ENCODE peak calls at places on chromosome 16, in nine cellular contexts. One of them, this sample, is unnamed. For H3K36me3 and H3K4me1, the result is how much of the 10 kb centered on the place peaks cover.

GRCh38 chr16:10587622-10588021 is 7.2 kb upstream of the EMP2 start:
- DNase-seq in mesendoderm: no peak
- DNase-seq in mammary epithelial cell: no peak
- DNase-seq in upper lobe of right lung: no peak
- DNase-seq in fibroblast of lung: no peak
- DNase-seq in neuronal stem cell: no peak
- DNase-seq in CD4-positive, alpha-beta memory T cell: no peak
- DNase-seq in Peyer's patch: no peak
- DNase-seq in esophagus muscularis mucosa: no peak
- DNase-seq in this sample: no peak

GRCh38 chr16:76389126-76389525 is 111.9 kb downstream of the CNTNAP4 start:
- DNase-seq in mesendoderm: no peak
- DNase-seq in mammary epithelial cell: peak
- DNase-seq in upper lobe of right lung: no peak
- DNase-seq in fibroblast of lung: peak
- DNase-seq in neuronal stem cell: no peak
- DNase-seq in CD4-positive, alpha-beta memory T cell: no peak
- DNase-seq in Peyer's patch: no peak
- DNase-seq in esophagus muscularis mucosa: no peak
- DNase-seq in this sample: no peak

GRCh38 chr16:4081577-4082021 is 34.6 kb downstream of the ADCY9 start:
- DNase-seq in mesendoderm: no peak
- DNase-seq in mammary epithelial cell: no peak
- DNase-seq in upper lobe of right lung: no peak
- DNase-seq in fibroblast of lung: peak
- DNase-seq in neuronal stem cell: no peak
- DNase-seq in CD4-positive, alpha-beta memory T cell: peak
- DNase-seq in Peyer's patch: no peak
- DNase-seq in esophagus muscularis mucosa: no peak
- DNase-seq in this sample: no peak

GRCh38 chr16:85057948-85058347 is 30.4 kb downstream of the KIAA0513 start:
- DNase-seq in mesendoderm: no peak
- DNase-seq in mammary epithelial cell: no peak
- DNase-seq in upper lobe of right lung: no peak
- DNase-seq in fibroblast of lung: no peak
- DNase-seq in neuronal stem cell: no peak
- DNase-seq in CD4-positive, alpha-beta memory T cell: no peak
- DNase-seq in Peyer's patch: no peak
- DNase-seq in esophagus muscularis mucosa: no peak
- DNase-seq in this sample: no peak

GRCh38 chr16:70573451-70574121 is 50.0 kb downstream of the SF3B3 start:
- DNase-seq in mesendoderm: peak
- DNase-seq in mammary epithelial cell: peak
- DNase-seq in upper lobe of right lung: no peak
- DNase-seq in fibroblast of lung: peak
- DNase-seq in neuronal stem cell: no peak
- DNase-seq in CD4-positive, alpha-beta memory T cell: no peak
- DNase-seq in Peyer's patch: no peak
- DNase-seq in esophagus muscularis mucosa: no peak
- DNase-seq in this sample: peak

GRCh38 chr16:73323880-73324279 is 276.0 kb upstream of the ZFHX3 start:
- DNase-seq in mesendoderm: no peak
- DNase-seq in mammary epithelial cell: no peak
- DNase-seq in upper lobe of right lung: no peak
- DNase-seq in fibroblast of lung: no peak
- DNase-seq in neuronal stem cell: no peak
- DNase-seq in CD4-positive, alpha-beta memory T cell: no peak
- DNase-seq in Peyer's patch: no peak
- DNase-seq in esophagus muscularis mucosa: no peak
- DNase-seq in this sample: peak

GRCh38 chr16:24540575-24541240 is 1.3 kb downstream of the RBBP6 start:
- DNase-seq in mesendoderm: peak
- DNase-seq in mammary epithelial cell: peak
- DNase-seq in upper lobe of right lung: no peak
- DNase-seq in fibroblast of lung: peak
- DNase-seq in neuronal stem cell: no peak
- DNase-seq in CD4-positive, alpha-beta memory T cell: peak
- DNase-seq in Peyer's patch: peak
- DNase-seq in esophagus muscularis mucosa: no peak
- DNase-seq in this sample: no peak

GRCh38 chr16:84485255-84486010 is 19.0 kb downstream of the MEAK7 start:
- DNase-seq in mesendoderm: no peak
- DNase-seq in mammary epithelial cell: no peak
- DNase-seq in upper lobe of right lung: peak
- DNase-seq in fibroblast of lung: no peak
- DNase-seq in neuronal stem cell: no peak
- DNase-seq in CD4-positive, alpha-beta memory T cell: no peak
- DNase-seq in Peyer's patch: no peak
- DNase-seq in esophagus muscularis mucosa: no peak
- DNase-seq in this sample: no peak

GRCh38 chr16:55539049-55539448 is 27.4 kb upstream of the CAPNS2 start:
- DNase-seq in mesendoderm: no peak
- DNase-seq in mammary epithelial cell: peak
- DNase-seq in upper lobe of right lung: no peak
- DNase-seq in fibroblast of lung: no peak
- DNase-seq in neuronal stem cell: no peak
- DNase-seq in CD4-positive, alpha-beta memory T cell: no peak
- DNase-seq in Peyer's patch: no peak
- DNase-seq in esophagus muscularis mucosa: no peak
- DNase-seq in this sample: no peak

GRCh38 chr16:85812031-85812807 is 12.7 kb downstream of the COX4I1 start:
- DNase-seq in mesendoderm: no peak
- DNase-seq in mammary epithelial cell: no peak
- DNase-seq in upper lobe of right lung: peak
- DNase-seq in fibroblast of lung: no peak
- DNase-seq in neuronal stem cell: no peak
- DNase-seq in CD4-positive, alpha-beta memory T cell: no peak
- DNase-seq in Peyer's patch: peak
- DNase-seq in esophagus muscularis mucosa: no peak
- DNase-seq in this sample: no peak

GRCh38 chr16:79329967-79330366 is 270.6 kb downstream of the MAF start:
- DNase-seq in mesendoderm: no peak
- DNase-seq in mammary epithelial cell: no peak
- DNase-seq in upper lobe of right lung: no peak
- DNase-seq in fibroblast of lung: no peak
- DNase-seq in neuronal stem cell: no peak
- DNase-seq in CD4-positive, alpha-beta memory T cell: no peak
- DNase-seq in Peyer's patch: no peak
- DNase-seq in esophagus muscularis mucosa: no peak
- DNase-seq in this sample: no peak

GRCh38 chr16:50182441-50182840 is 29.3 kb downstream of the TENT4B start:
- DNase-seq in mesendoderm: no peak
- DNase-seq in mammary epithelial cell: no peak
- DNase-seq in upper lobe of right lung: no peak
- DNase-seq in fibroblast of lung: no peak
- DNase-seq in neuronal stem cell: no peak
- DNase-seq in CD4-positive, alpha-beta memory T cell: no peak
- DNase-seq in Peyer's patch: no peak
- DNase-seq in esophagus muscularis mucosa: no peak
- DNase-seq in this sample: no peak

GRCh38 chr16:6016530-6017184 is 919.1 kb upstream of the EEF2KMT start:
- DNase-seq in mesendoderm: peak
- DNase-seq in mammary epithelial cell: peak
- DNase-seq in upper lobe of right lung: no peak
- DNase-seq in fibroblast of lung: peak
- DNase-seq in neuronal stem cell: peak
- DNase-seq in CD4-positive, alpha-beta memory T cell: no peak
- DNase-seq in Peyer's patch: no peak
- DNase-seq in esophagus muscularis mucosa: no peak
- DNase-seq in this sample: no peak

DNA sequence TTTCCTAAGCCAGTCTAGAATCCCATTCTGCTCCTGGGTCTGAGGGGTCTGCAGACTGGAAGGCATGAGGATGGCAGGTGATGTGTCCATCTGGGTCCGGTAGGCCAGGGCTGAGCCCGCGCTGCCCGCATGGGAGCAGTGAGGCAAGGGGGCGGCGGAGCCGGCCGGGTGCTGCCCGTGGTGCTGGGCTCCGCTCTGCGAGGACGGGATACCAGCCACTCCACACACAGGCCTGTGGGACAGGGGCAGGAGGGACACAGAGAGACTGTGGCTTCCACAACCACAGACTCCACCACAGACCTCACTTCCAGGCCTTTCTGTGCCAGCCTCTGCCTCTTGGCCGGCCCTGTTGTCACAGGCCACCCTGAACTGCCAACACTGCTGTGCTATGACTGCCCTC is 25.4 kb downstream of the MAP1LC3B start:
- DNase-seq in mesendoderm: no peak
- DNase-seq in mammary epithelial cell: no peak
- DNase-seq in upper lobe of right lung: no peak
- DNase-seq in fibroblast of lung: no peak
- DNase-seq in neuronal stem cell: no peak
- DNase-seq in CD4-positive, alpha-beta memory T cell: no peak
- DNase-seq in Peyer's patch: no peak
- DNase-seq in esophagus muscularis mucosa: no peak
- DNase-seq in this sample: no peak
- H3K36me3 ChIP-seq in mesendoderm: under half
- H3K36me3 ChIP-seq in mammary epithelial cell: under half
- H3K36me3 ChIP-seq in upper lobe of right lung: half or more
- H3K36me3 ChIP-seq in fibroblast of lung: under half
- H3K36me3 ChIP-seq in neuronal stem cell: under half
- H3K36me3 ChIP-seq in CD4-positive, alpha-beta memory T cell: under half
- H3K36me3 ChIP-seq in Peyer's patch: half or more
- H3K36me3 ChIP-seq in esophagus muscularis mucosa: half or more
- H3K36me3 ChIP-seq in this sample: under half

DNA sequence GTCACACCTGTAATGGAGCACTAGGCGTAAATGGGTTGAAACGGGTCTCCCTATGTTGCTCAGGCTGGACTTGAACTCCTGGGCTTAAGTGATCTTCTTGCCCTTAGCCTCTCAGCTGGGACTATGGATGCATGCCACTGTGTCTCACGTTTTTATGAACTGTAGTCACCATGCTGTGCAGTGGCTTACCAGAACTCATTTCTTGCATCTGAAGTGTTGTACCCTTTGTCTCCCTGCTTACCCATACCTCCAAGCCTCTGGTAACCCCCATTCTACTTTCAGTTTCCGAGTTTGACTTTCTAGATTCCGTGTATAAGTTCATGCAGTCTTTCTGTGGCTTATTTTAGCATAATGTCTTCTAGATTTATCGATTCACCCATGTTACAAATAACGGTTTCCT is 7.7 kb downstream of the PYCARD start:
- DNase-seq in mesendoderm: no peak
- DNase-seq in mammary epithelial cell: no peak
- DNase-seq in upper lobe of right lung: no peak
- DNase-seq in fibroblast of lung: no peak
- DNase-seq in neuronal stem cell: no peak
- DNase-seq in CD4-positive, alpha-beta memory T cell: no peak
- DNase-seq in Peyer's patch: no peak
- DNase-seq in esophagus muscularis mucosa: no peak
- DNase-seq in this sample: no peak
- H3K4me1 ChIP-seq in mesendoderm: under half
- H3K4me1 ChIP-seq in mammary epithelial cell: under half
- H3K4me1 ChIP-seq in upper lobe of right lung: under half
- H3K4me1 ChIP-seq in fibroblast of lung: under half
- H3K4me1 ChIP-seq in neuronal stem cell: under half
- H3K4me1 ChIP-seq in CD4-positive, alpha-beta memory T cell: under half
- H3K4me1 ChIP-seq in Peyer's patch: under half
- H3K4me1 ChIP-seq in esophagus muscularis mucosa: under half
- H3K4me1 ChIP-seq in this sample: under half

DNA sequence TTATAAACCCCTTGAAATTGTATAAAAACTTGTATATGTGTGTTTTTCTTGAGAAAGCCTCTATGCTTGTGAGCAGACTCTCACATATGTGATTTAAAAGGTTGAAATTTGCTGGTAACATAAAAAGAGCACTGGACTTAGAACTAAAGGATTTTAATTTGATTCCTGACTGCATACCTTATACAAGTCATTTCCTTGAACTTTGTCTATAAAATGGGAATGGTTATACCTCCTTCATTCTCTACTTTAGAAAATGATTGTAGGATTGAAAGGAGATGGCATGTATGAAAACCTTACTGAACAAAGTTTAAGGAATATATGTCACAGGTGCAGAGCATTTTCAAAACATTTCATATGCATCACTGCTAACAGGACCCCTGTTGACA is 10.4 kb upstream of the ARL2BP start:
- DNase-seq in mesendoderm: no peak
- DNase-seq in mammary epithelial cell: no peak
- DNase-seq in upper lobe of right lung: no peak
- DNase-seq in fibroblast of lung: no peak
- DNase-seq in neuronal stem cell: no peak
- DNase-seq in CD4-positive, alpha-beta memory T cell: no peak
- DNase-seq in Peyer's patch: no peak
- DNase-seq in esophagus muscularis mucosa: no peak
- DNase-seq in this sample: no peak
- H3K36me3 ChIP-seq in mesendoderm: under half
- H3K36me3 ChIP-seq in mammary epithelial cell: under half
- H3K36me3 ChIP-seq in upper lobe of right lung: half or more
- H3K36me3 ChIP-seq in fibroblast of lung: under half
- H3K36me3 ChIP-seq in neuronal stem cell: under half
- H3K36me3 ChIP-seq in CD4-positive, alpha-beta memory T cell: half or more
- H3K36me3 ChIP-seq in Peyer's patch: half or more
- H3K36me3 ChIP-seq in esophagus muscularis mucosa: under half
- H3K36me3 ChIP-seq in this sample: under half

GRCh38 chr16:89733322-89733721 is 12.0 kb downstream of the ZNF276 start:
- DNase-seq in mesendoderm: no peak
- DNase-seq in mammary epithelial cell: no peak
- DNase-seq in upper lobe of right lung: no peak
- DNase-seq in fibroblast of lung: no peak
- DNase-seq in neuronal stem cell: no peak
- DNase-seq in CD4-positive, alpha-beta memory T cell: no peak
- DNase-seq in Peyer's patch: no peak
- DNase-seq in esophagus muscularis mucosa: no peak
- DNase-seq in this sample: no peak

GRCh38 chr16:89732142-89732917 is 11.0 kb downstream of the ZNF276 start:
- DNase-seq in mesendoderm: no peak
- DNase-seq in mammary epithelial cell: no peak
- DNase-seq in upper lobe of right lung: no peak
- DNase-seq in fibroblast of lung: no peak
- DNase-seq in neuronal stem cell: no peak
- DNase-seq in CD4-positive, alpha-beta memory T cell: no peak
- DNase-seq in Peyer's patch: no peak
- DNase-seq in esophagus muscularis mucosa: no peak
- DNase-seq in this sample: no peak

GRCh38 chr16:89732918-89733242 is 11.5 kb downstream of the ZNF276 start:
- DNase-seq in mesendoderm: no peak
- DNase-seq in mammary epithelial cell: no peak
- DNase-seq in upper lobe of right lung: no peak
- DNase-seq in fibroblast of lung: no peak
- DNase-seq in neuronal stem cell: no peak
- DNase-seq in CD4-positive, alpha-beta memory T cell: no peak
- DNase-seq in Peyer's patch: no peak
- DNase-seq in esophagus muscularis mucosa: no peak
- DNase-seq in this sample: no peak

GRCh38 chr16:89736554-89736953 is 15.2 kb downstream of the ZNF276 start:
- DNase-seq in mesendoderm: no peak
- DNase-seq in mammary epithelial cell: no peak
- DNase-seq in upper lobe of right lung: no peak
- DNase-seq in fibroblast of lung: no peak
- DNase-seq in neuronal stem cell: no peak
- DNase-seq in CD4-positive, alpha-beta memory T cell: no peak
- DNase-seq in Peyer's patch: no peak
- DNase-seq in esophagus muscularis mucosa: no peak
- DNase-seq in this sample: no peak

DNA sequence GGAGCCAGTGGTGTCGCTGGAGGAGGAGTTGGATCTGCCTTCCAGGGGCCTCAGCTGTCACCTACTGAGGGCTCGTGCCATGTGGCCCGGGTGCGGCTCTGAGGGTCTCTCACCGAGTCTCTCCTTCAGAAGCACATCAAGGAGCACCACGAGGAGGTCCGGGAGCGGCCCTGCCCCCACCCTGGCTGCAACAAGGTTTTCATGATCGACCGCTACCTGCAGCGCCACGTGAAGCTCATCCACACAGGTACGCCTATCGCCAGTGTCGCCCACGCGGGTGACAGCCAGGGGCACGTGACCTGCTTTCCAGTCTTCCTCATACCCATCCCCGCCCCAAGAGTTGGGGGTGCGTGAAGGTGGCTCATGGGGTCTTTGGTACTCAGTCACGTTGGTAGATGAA is 12.5 kb downstream of the ZNF276 start:
- DNase-seq in mesendoderm: no peak
- DNase-seq in mammary epithelial cell: no peak
- DNase-seq in upper lobe of right lung: no peak
- DNase-seq in fibroblast of lung: no peak
- DNase-seq in neuronal stem cell: no peak
- DNase-seq in CD4-positive, alpha-beta memory T cell: no peak
- DNase-seq in Peyer's patch: no peak
- DNase-seq in esophagus muscularis mucosa: no peak
- DNase-seq in this sample: no peak
- H3K4me1 ChIP-seq in mesendoderm: under half
- H3K4me1 ChIP-seq in mammary epithelial cell: under half
- H3K4me1 ChIP-seq in upper lobe of right lung: under half
- H3K4me1 ChIP-seq in fibroblast of lung: under half
- H3K4me1 ChIP-seq in neuronal stem cell: under half
- H3K4me1 ChIP-seq in CD4-positive, alpha-beta memory T cell: half or more
- H3K4me1 ChIP-seq in Peyer's patch: under half
- H3K4me1 ChIP-seq in esophagus muscularis mucosa: under half
- H3K4me1 ChIP-seq in this sample: under half